ENCODE peak calls at places on chromosome 6, in six cellular contexts. R is body of pancreas, S is transverse colon, Q is Panc1, O is adrenal gland, K is choroid plexus epithelial cell. B is an unnamed sample.
A peak's percentile ranks its signal among the peaks of the same experiment; 100 is the strongest.

GRCh38 chr6:73032586-73032985 is 192.7 kb downstream of the KHDC1L start:
- DNase-seq in R (no peak), S (no peak), Q (peak; percentile 77), O (no peak), K (no peak), B (no peak)

GRCh38 chr6:150887978-150888563 is 22.6 kb downstream of the MTHFD1L start:
- DNase-seq in R (no peak), S (no peak), Q (no peak), O (no peak), K (no peak), B (peak; percentile 38)

GRCh38 chr6:125792680-125793079 is 1.9 kb downstream of the NCOA7 start:
- DNase-seq in R (no peak), S (no peak), Q (no peak), O (no peak), K (peak; percentile 76), B (no peak)

GRCh38 chr6:26545617-26546016 is 7.5 kb downstream of the HMGN4 start:
- DNase-seq in R (no peak), S (no peak), Q (no peak), O (no peak), K (no peak), B (no peak)

GRCh38 chr6:8982659-8983058 is 547.3 kb upstream of the SLC35B3 start:
- DNase-seq in R (no peak), S (no peak), Q (no peak), O (no peak), K (no peak), B (no peak)

GRCh38 chr6:16670183-16670582 is 91.1 kb downstream of the ATXN1 start:
- DNase-seq in R (peak; percentile 27), S (peak; percentile 20), Q (no peak), O (peak; percentile 26), K (no peak), B (no peak)

GRCh38 chr6:159169557-159170332 is 545 bp downstream of the FNDC1 start:
- DNase-seq in R (no peak), S (no peak), Q (no peak), O (no peak), K (peak; percentile 41), B (peak; percentile 44)

GRCh38 chr6:28929887-28930620 is 6.3 kb upstream of the TRIM27 start:
- DNase-seq in R (no peak), S (no peak), Q (no peak), O (no peak), K (no peak), B (no peak)

GRCh38 chr6:27592481-27593199 is 119.7 kb upstream of the ZNF184 start:
- DNase-seq in R (no peak), S (no peak), Q (peak; percentile 98), O (no peak), K (peak; percentile 79), B (peak; percentile 80)

GRCh38 chr6:146543940-146544661 is 468 bp downstream of the RAB32 start:
- DNase-seq in R (peak; percentile 58), S (peak; percentile 67), Q (no peak), O (peak; percentile 62), K (peak; percentile 53), B (peak; percentile 29)

GRCh38 chr6:144434308-144434990 is 149.3 kb downstream of the UTRN start:
- DNase-seq in R (no peak), S (no peak), Q (no peak), O (peak; percentile 60), K (peak; percentile 95), B (no peak)

GRCh38 chr6:122641818-122642217 is 31.6 kb downstream of the PKIB start:
- DNase-seq in R (no peak), S (no peak), Q (no peak), O (no peak), K (no peak), B (no peak)

DNA sequence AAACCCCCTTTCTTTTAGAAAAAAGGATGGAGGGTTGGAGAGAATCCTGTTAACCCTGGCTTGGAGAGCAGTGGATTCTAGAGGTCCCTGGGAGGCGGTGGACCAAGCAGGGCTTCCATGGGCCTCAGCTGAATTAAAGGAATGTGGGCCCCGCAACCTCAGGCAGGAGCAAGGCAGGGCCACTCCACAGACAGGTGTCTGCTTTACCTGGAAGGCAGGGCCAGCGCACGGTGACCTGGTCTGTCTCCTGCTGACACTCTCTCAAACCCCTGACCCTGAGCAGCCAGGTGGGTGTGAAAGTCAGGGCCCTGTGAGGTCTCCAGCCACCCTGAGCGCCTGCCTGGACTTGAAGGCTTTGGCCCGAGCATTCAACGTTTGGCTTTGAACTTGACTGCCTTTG is 96.6 kb downstream of the TMEM170B start:
- DNase-seq in R (no peak), S (no peak), Q (no peak), O (no peak), K (no peak), B (no peak)
- TF ChIP-seq CTCF in R (no peak), S (no peak), Q (no peak), O (no peak), K (no peak), B (no peak)

DNA sequence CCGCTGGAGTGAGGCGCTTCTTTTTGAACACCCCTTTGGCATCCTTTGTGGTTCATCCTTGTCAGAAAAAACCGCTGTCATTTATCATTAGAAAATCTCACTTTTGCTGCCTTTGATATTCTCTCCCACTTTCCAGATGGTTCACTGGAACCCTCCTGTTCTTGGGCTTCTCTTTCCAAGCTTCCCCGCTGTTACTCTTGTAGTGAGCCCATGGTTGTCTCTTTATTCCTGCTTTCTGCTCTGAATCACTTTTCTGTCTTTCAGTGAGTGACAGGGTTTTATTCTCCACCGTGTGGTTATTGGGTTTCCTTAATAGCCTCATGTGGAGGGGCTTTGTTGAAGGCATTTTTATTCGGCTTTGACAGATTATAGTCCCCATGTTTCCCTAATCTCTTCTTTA is 117.0 kb downstream of the FARS2 start:
- DNase-seq in R (no peak), S (no peak), Q (no peak), O (no peak), K (no peak), B (no peak)
- TF ChIP-seq CTCF in R (no peak), S (no peak), Q (no peak), O (no peak), K (no peak), B (no peak)

DNA sequence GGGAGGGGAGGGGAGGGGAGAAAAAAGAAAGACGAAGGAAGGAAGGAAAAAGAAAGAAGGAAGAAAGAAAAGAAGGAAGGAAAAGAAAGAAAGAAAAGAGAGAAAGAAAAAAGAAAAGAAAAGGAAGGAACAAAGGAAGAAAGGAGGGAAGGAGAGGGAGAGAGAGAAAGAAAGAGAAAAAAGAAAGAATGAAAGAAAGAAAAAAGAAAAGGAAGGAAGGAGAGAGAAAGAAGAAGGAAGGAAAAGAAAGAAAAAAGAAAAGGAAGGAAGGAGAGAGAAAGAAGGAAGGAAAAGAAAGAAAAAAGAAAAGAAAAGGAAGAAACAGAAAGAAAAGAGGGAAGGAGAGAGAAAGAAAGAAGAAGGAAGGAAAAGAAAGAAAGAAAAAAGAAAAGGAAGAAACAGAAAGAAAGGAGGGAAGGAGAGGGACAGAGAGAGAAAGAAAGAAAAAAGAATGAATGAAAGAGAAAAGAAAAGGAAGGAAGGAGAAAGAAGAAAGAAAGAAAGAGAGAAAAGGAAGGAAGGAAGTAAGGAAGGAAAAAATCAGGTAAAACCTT is 225.3 kb downstream of the TPBG start:
- DNase-seq in R (no peak), S (no peak), Q (no peak), O (no peak), K (no peak), B (no peak)
- TF ChIP-seq CTCF in R (no peak), S (no peak), Q (no peak), O (no peak), K (no peak), B (no peak)

DNA sequence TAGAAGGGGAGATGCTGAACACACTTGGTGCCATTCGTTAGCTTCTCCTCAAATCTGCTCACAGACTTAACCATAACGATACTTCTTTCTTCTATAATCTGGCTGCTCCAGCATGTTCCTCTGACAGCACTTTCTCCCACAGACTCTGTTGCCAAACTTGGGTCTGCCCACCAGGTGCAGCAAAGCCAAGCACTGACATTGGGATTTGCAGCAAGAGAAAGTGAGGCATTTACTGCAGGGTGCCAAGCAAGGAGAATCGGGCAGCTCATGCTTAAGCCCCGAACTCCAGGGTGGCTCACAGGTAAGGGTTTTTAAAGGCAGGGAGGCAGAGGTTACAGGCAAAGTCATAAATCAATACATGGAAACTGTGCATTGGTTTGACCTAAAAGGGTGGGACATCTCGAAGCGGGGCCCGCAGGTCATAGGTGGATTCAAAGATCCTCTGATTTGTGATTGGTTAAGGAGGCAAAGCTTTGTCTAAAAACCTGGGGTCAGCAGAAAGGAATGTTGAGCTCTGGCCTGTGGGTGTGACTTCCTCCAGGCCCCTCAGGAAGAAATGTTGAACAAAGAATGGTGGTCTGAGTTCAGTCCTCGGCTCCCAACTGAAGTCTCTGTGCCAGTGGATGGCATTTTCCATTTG is 25.1 kb upstream of the PNPLA1 start:
- DNase-seq in R (no peak), S (no peak), Q (no peak), O (no peak), K (no peak), B (no peak)
- TF ChIP-seq CTCF in R (no peak), S (no peak), Q (no peak), O (no peak), K (no peak), B (no peak)

B was measured in GM20000.